ENCODE peak calls at places on chromosome 1, in four cellular contexts. N is cardiac muscle cell, A is tibial artery, B is psoas muscle. U is an unnamed sample.

GRCh38 chr1:22388666-22389455 is 62.8 kb upstream of the ZBTB40 start:
- DNase-seq in N (peak; percentile 71), B (no peak), A (no peak), U (peak; percentile 74)

GRCh38 chr1:57132993-57133614 is 167.3 kb upstream of the C8B start:
- DNase-seq in B (no peak), A (no peak), N (peak; percentile 40), U (peak; percentile 58)

GRCh38 chr1:147494998-147495580 is 46.2 kb upstream of the BCL9 start:
- DNase-seq in N (peak; percentile 88), B (peak; percentile 61), A (peak; percentile 84), U (peak; percentile 63)

GRCh38 chr1:203985044-203985443 is 87.9 kb upstream of the SOX13 start:
- DNase-seq in A (no peak), B (no peak), N (peak; percentile 6), U (no peak)

GRCh38 chr1:234746798-234747196 is 136.8 kb upstream of the IRF2BP2 start:
- DNase-seq in N (no peak), A (peak; percentile 58), B (no peak), U (peak; percentile 88)

GRCh38 chr1:166383635-166384346 is 217.0 kb upstream of the FAM78B start:
- DNase-seq in A (no peak), N (no peak), B (no peak), U (no peak)

GRCh38 chr1:39230261-39231190 is 26.0 kb downstream of the MACF1 start:
- DNase-seq in A (no peak), B (no peak), N (peak; percentile 6), U (no peak)

GRCh38 chr1:183622013-183622412 is 13.6 kb downstream of the ARPC5 start:
- DNase-seq in N (no peak), A (no peak), B (no peak), U (no peak)

GRCh38 chr1:44029260-44029910 is 1.9 kb downstream of the SLC6A9 start:
- DNase-seq in A (no peak), N (no peak), B (no peak), U (no peak)

GRCh38 chr1:241762713-241763339 is 85.2 kb upstream of the EXO1 start:
- DNase-seq in N (no peak), A (no peak), B (no peak), U (no peak)

GRCh38 chr1:236023926-236024565 is 40.8 kb downstream of the NID1 start:
- DNase-seq in N (no peak), A (no peak), B (no peak), U (no peak)

GRCh38 chr1:75725861-75726361 is 1.4 kb downstream of the ACADM start:
- DNase-seq in N (no peak), B (no peak), A (no peak), U (no peak)

GRCh38 chr1:28412731-28413130 is 43.2 kb downstream of the PHACTR4 start:
- DNase-seq in N (peak; percentile 47), B (no peak), A (no peak), U (no peak)

GRCh38 chr1:156896490-156897033 is 3.0 kb downstream of the PEAR1 start:
- DNase-seq in A (peak; percentile 78), B (no peak), N (peak; percentile 84), U (peak; percentile 93)

GRCh38 chr1:6016191-6016865 is 24.1 kb upstream of the NPHP4 start:
- DNase-seq in N (peak; percentile 47), B (no peak), A (no peak), U (peak; percentile 80)

GRCh38 chr1:30852026-30852425 is 56.5 kb downstream of the SDC3 start:
- DNase-seq in B (peak; percentile 49), A (peak; percentile 79), N (peak; percentile 86), U (peak; percentile 24)

GRCh38 chr1:45840704-45841103 is 37.3 kb downstream of the MAST2 start:
- DNase-seq in N (no peak), A (no peak), B (no peak), U (no peak)

GRCh38 chr1:66985835-66986234 is 61.0 kb downstream of the MIER1 start:
- DNase-seq in A (no peak), B (no peak), N (no peak), U (no peak)

GRCh38 chr1:160961419-160961818 is 6.8 kb upstream of the ITLN2 start:
- DNase-seq in N (no peak), A (no peak), B (no peak), U (no peak)

GRCh38 chr1:234780531-234781162 is 170.7 kb upstream of the IRF2BP2 start:
- DNase-seq in N (no peak), B (peak; percentile 34), A (no peak), U (no peak)

GRCh38 chr1:48471603-48472576 is at the start of gene SPATA6:
- DNase-seq in A (peak; percentile 99), B (peak; percentile 97), N (peak; percentile 98), U (peak; percentile 77)

GRCh38 chr1:59046730-59047157 is 250.2 kb upstream of the FGGY start:
- DNase-seq in B (no peak), A (no peak), N (no peak), U (no peak)

GRCh38 chr1:247829651-247830050 is 5.7 kb upstream of the OR14A16 start:
- DNase-seq in B (no peak), N (no peak), A (no peak), U (no peak)

DNA sequence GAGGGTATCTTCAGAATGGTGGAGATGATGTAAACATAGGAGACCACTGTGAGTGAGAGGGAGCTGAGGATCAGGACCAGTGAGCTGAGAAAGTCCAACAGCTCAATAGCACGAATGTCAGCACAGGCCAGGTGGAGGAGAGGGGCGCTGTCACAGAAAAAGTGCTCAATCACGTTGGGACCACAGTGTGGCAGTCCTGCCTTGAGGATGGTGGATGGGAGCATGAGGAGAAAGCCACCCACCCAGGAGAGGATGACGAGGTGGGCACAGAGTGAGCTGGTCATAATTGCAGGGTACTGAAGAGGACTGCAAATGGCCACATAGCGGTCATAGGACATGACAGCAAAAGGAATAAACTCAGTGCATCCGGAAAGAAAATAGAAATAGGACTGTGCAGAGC is 8.1 kb downstream of the OR11L1 start:
- DNase-seq in N (no peak), A (no peak), B (no peak), U (no peak)
- H3K4me3 ChIP-seq in N (no peak overlapping the region), A (no peak overlapping the region), B (no peak overlapping the region), U (no peak overlapping the region)

GRCh38 chr1:21291184-21291583 is 921 bp upstream of the ECE1 start:
- DNase-seq in A (no peak), N (no peak), B (no peak), U (no peak)

GRCh38 chr1:21289127-21289526 is 1.1 kb downstream of the ECE1 start:
- DNase-seq in N (no peak), A (peak; percentile 68), B (no peak), U (no peak)

GRCh38 chr1:21291964-21292363 is 1.7 kb upstream of the ECE1 start:
- DNase-seq in B (no peak), A (no peak), N (no peak), U (no peak)

GRCh38 chr1:21289700-21290545 is at the start of gene ECE1:
- DNase-seq in N (peak; percentile 40), A (peak; percentile 75), B (peak; percentile 63), U (no peak)

GRCh38 chr1:21290546-21290944 is 282 bp upstream of the ECE1 start:
- DNase-seq in A (no peak), B (no peak), N (no peak), U (no peak)
- TF ChIP-seq CTCF in A (no peak), B (no peak), N (no peak), U (no peak)

GRCh38 chr1:92481598-92482403 is 4.9 kb downstream of the GFI1 start:
- DNase-seq in B (no peak), A (no peak), N (peak; percentile 38), U (no peak)
- H3K27me3 ChIP-seq in B (peaks cover 54% of the 10 kb centered on the region), A (peaks cover 74% of the 10 kb centered on the region), N (peaks cover 100% of the 10 kb centered on the region), U (peaks cover 63% of the 10 kb centered on the region)

GRCh38 chr1:220224611-220225124 is 47.6 kb downstream of the RAB3GAP2 start:
- DNase-seq in A (no peak), N (no peak), B (no peak), U (no peak)
- H3K4me3 ChIP-seq in A (no peak overlapping the region), N (no peak overlapping the region), B (no peak overlapping the region), U (no peak overlapping the region)

GRCh38 chr1:89820423-89821321 is at the start of gene LRRC8D:
- DNase-seq in N (peak; percentile 82), B (peak; percentile 85), A (peak; percentile 87), U (peak; percentile 49)

GRCh38 chr1:89822109-89822962 is 1.5 kb downstream of the LRRC8D start:
- DNase-seq in B (no peak), N (no peak), A (no peak), U (no peak)

GRCh38 chr1:89822999-89823628 is 2.3 kb downstream of the LRRC8D start:
- DNase-seq in A (no peak), N (peak; percentile 86), B (no peak), U (peak; percentile 44)

GRCh38 chr1:89823679-89824292 is 3.0 kb downstream of the LRRC8D start:
- DNase-seq in N (peak; percentile 52), B (no peak), A (no peak), U (no peak)

DNA sequence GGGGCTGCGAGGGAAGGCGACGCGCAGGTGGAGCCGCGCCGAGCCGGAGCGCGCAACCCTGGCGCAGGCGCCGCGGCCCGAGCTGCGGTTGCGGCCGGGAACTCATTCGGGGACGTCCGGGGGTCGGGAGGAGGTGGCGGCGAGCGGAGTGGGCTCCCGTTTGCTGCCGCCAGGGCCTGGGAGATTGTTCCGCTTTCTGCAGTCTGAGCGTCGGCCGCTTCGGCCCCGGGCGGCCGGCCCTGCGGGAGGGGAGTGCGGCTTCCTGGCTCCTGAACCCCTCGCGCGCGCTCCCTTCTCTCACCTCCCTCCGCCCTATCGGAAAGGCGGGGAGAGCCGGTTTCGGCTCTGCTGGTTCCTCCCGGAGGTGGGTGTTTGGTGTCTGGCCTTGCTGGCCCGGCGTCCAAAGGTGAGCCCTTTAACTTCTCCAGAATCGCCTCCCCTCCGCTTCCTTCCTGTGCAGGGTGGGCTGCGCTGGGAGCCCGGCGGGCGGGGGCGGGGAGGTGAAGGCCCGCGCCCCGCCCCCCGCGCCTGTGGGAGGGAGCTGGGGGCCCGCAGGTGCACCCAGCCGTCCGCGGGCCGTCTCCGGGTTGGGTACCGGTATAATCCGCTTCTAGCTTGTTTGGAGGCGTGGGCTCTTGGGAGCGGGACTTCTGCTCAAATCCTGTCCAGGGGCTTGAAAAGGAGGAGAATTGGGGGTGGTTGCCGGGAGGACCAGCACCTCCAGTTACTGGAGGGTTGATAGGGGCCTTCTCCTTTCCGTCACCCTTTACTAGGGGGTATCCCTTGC is 683 bp downstream of the LRRC8D start:
- DNase-seq in A (peak; percentile 67), N (peak; percentile 34), B (peak; percentile 43), U (no peak)
- TF ChIP-seq CTCF in A (no peak), N (no peak), B (peak; percentile 14), U (peak; percentile 1)

DNA sequence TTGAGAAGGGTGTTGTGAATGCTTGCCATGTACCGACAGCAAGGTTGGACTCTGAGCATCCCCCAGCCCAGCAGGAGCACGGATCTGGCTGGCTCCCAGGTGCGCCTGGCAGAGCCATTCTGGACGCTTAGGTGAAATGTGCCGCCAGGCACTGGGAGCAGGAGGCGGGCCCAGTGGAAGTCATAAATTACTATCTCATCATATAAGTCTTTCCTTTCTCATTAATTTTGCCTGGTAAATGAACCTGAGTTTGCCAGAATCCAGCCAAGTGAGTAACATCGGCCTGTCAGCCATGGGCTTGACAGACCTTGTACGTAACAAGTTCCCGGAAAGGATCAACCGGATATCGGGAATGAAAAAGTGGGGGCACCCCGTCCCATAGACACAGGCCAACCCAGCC is 179.5 kb upstream of the ARHGEF16 start:
- DNase-seq in N (no peak), A (no peak), B (no peak), U (no peak)
- H3K27me3 ChIP-seq in N (no peaks in the 10 kb centered on the region), A (no peaks in the 10 kb centered on the region), B (peaks cover 3% of the 10 kb centered on the region), U (no peaks in the 10 kb centered on the region)